ENCODE peak calls at places on chromosomes 12 and 14, in eight cellular contexts. T, F, Y, J, D, X, N and Q are unnamed samples.

GRCh38 chr12:81084848-81085350 is 7.0 kb downstream of the ACSS3 start:
- DNase-seq in F (no peak), X (no peak), D (no peak), Y (no peak), J (no peak), T (no peak), N (no peak), Q (no peak)

GRCh38 chr14:59771577-59771976 is 99.0 kb downstream of the RTN1 start:
- DNase-seq in J (peak), T (no peak), X (no peak), D (peak), F (no peak), N (no peak), Y (no peak), Q (no peak)

GRCh38 chr14:96852823-96853422 is 55.7 kb downstream of the VRK1 start:
- DNase-seq in D (peak), J (peak), Y (peak), N (no peak), T (peak), F (no peak), X (peak), Q (no peak)

GRCh38 chr12:114692558-114693531 is 8.9 kb upstream of the TBX3 start:
- DNase-seq in N (no peak), D (no peak), F (no peak), X (no peak), Y (no peak), T (peak), J (no peak), Q (no peak)

GRCh38 chr14:88831285-88831684 is 6.8 kb downstream of the TTC8 start:
- DNase-seq in J (peak), N (no peak), F (no peak), Y (peak), T (no peak), X (no peak), D (peak), Q (no peak)

GRCh38 chr12:8662592-8662991 is at the start of gene MFAP5:
- DNase-seq in N (no peak), J (peak), X (no peak), Y (no peak), D (peak), F (peak), T (peak), Q (no peak)

GRCh38 chr12:28550757-28551381 is 360.6 kb downstream of the CCDC91 start:
- DNase-seq in F (no peak), D (peak), J (peak), T (no peak), X (no peak), N (no peak), Y (peak), Q (no peak)

GRCh38 chr12:130590685-130591084 is 125.4 kb downstream of the RIMBP2 start:
- DNase-seq in J (no peak), T (no peak), N (no peak), F (no peak), D (no peak), X (no peak), Y (no peak), Q (no peak)

GRCh38 chr12:104958946-104959841 is 1.1 kb upstream of the SLC41A2 start:
- DNase-seq in J (peak), T (peak), N (no peak), D (no peak), Y (no peak), X (no peak), F (no peak), Q (no peak)

GRCh38 chr14:58104808-58105207 is 47.2 kb downstream of the ARMH4 start:
- DNase-seq in X (no peak), D (peak), T (no peak), J (peak), Y (no peak), F (no peak), N (no peak), Q (no peak)

GRCh38 chr12:25322918-25323773 is 72.4 kb upstream of the KRAS start:
- DNase-seq in F (no peak), Y (no peak), N (no peak), X (no peak), D (no peak), T (no peak), J (peak), Q (no peak)

GRCh38 chr14:96799489-96800056 is 2.4 kb downstream of the VRK1 start:
- DNase-seq in F (no peak), D (no peak), X (no peak), J (no peak), Y (no peak), N (no peak), T (no peak), Q (no peak)

GRCh38 chr14:79749051-79749450 is 462.3 kb downstream of the DIO2 start:
- DNase-seq in N (no peak), J (no peak), F (no peak), X (no peak), D (no peak), Y (no peak), T (no peak), Q (no peak)

GRCh38 chr14:69616408-69616773 is 5.0 kb downstream of the SUSD6 start:
- DNase-seq in J (no peak), D (no peak), T (no peak), F (no peak), Y (no peak), X (no peak), N (no peak), Q (no peak)

GRCh38 chr12:90211017-90211416 is 502.4 kb upstream of the ATP2B1 start:
- DNase-seq in J (peak), T (no peak), N (no peak), X (no peak), D (peak), F (no peak), Y (no peak), Q (no peak)

GRCh38 chr12:104480826-104481457 is 24.2 kb downstream of the CHST11 start:
- DNase-seq in D (no peak), F (peak), J (peak), N (peak), X (no peak), T (no peak), Y (peak), Q (peak)

GRCh38 chr14:22314183-22314820 is 274.7 kb downstream of the DAD1 start:
- DNase-seq in Y (peak), X (peak), D (no peak), J (peak), F (no peak), T (peak), N (no peak), Q (no peak)

GRCh38 chr14:23057757-23058653 is 685 bp upstream of the CDH24 start:
- DNase-seq in F (peak), T (peak), X (peak), D (no peak), Y (peak), J (peak), N (peak), Q (peak)

GRCh38 chr12:92324849-92325500 is 179.3 kb upstream of the BTG1 start:
- DNase-seq in D (no peak), J (no peak), F (no peak), X (no peak), N (no peak), Y (no peak), T (no peak), Q (no peak)

GRCh38 chr12:16955083-16955657 is 349.2 kb upstream of the LMO3 start:
- DNase-seq in T (no peak), F (no peak), X (no peak), N (no peak), D (no peak), Y (no peak), J (no peak), Q (no peak)

GRCh38 chr14:93954900-93955891 is 21.2 kb downstream of the ASB2 start:
- DNase-seq in D (no peak), T (no peak), J (no peak), F (no peak), Y (no peak), X (peak), N (no peak), Q (peak)

GRCh38 chr14:98955741-98956070 is 316.3 kb downstream of the BCL11B start:
- DNase-seq in F (no peak), T (no peak), X (no peak), N (no peak), J (no peak), Y (no peak), D (no peak), Q (no peak)

GRCh38 chr12:19200261-19200660 is 70.7 kb downstream of the PLEKHA5 start:
- DNase-seq in F (no peak), T (no peak), X (no peak), Y (no peak), J (peak), N (no peak), D (no peak), Q (no peak)

GRCh38 chr14:68384881-68385280 is 408.0 kb downstream of the ZFP36L1 start:
- DNase-seq in X (no peak), J (no peak), F (no peak), D (no peak), T (no peak), N (no peak), Y (no peak), Q (no peak)

GRCh38 chr12:45988259-45988658 is 2.1 kb downstream of the SCAF11 start:
- DNase-seq in X (no peak), N (no peak), D (no peak), J (no peak), Y (no peak), F (no peak), T (no peak), Q (no peak)

GRCh38 chr14:88981948-88982347 is 157.5 kb downstream of the TTC8 start:
- DNase-seq in F (no peak), N (no peak), J (no peak), T (no peak), Y (no peak), X (no peak), D (no peak), Q (no peak)

GRCh38 chr14:61584258-61584657 is 111.1 kb upstream of the HIF1A start:
- DNase-seq in N (no peak), Y (no peak), T (no peak), X (no peak), J (peak), F (no peak), D (no peak), Q (no peak)

GRCh38 chr14:49497725-49498348 is 88.3 kb downstream of the RPS29 start:
- DNase-seq in Y (peak), T (peak), N (no peak), D (peak), J (peak), F (no peak), X (peak), Q (no peak)

GRCh38 chr14:51018521-51018920 is 74.2 kb upstream of the PYGL start:
- DNase-seq in F (no peak), D (no peak), N (no peak), Y (no peak), J (no peak), T (no peak), X (no peak), Q (no peak)

GRCh38 chr12:105716621-105717020 is 386.1 kb downstream of the C12orf75 start:
- DNase-seq in X (no peak), F (no peak), T (no peak), Y (no peak), N (no peak), J (no peak), D (no peak), Q (no peak)

GRCh38 chr12:57718641-57719528 is 19.7 kb downstream of the AGAP2 start:
- DNase-seq in J (no peak), T (no peak), Y (no peak), F (no peak), X (no peak), N (no peak), D (no peak), Q (no peak)

GRCh38 chr14:74863274-74863673 is 12.7 kb downstream of the PROX2 start:
- DNase-seq in Y (no peak), T (no peak), N (no peak), D (no peak), J (no peak), X (no peak), F (no peak), Q (peak)

GRCh38 chr12:15648564-15648963 is 140.6 kb downstream of the EPS8 start:
- DNase-seq in Y (no peak), D (no peak), N (no peak), J (no peak), F (no peak), T (no peak), X (no peak), Q (no peak)

GRCh38 chr12:124278389-124279101 is 16.3 kb upstream of the RFLNA start:
- DNase-seq in F (no peak), Y (no peak), J (no peak), X (no peak), T (no peak), D (no peak), N (peak), Q (no peak)

GRCh38 chr12:3034067-3034750 is 43.0 kb upstream of the TSPAN9 start:
- DNase-seq in N (peak), F (peak), T (peak), D (peak), J (peak), X (peak), Y (peak), Q (no peak)

GRCh38 chr14:51652168-51653095 is 722 bp downstream of the FRMD6 start:
- DNase-seq in X (no peak), Y (no peak), F (peak), T (peak), J (no peak), N (peak), D (no peak), Q (peak)

GRCh38 chr12:112847708-112848337 is 56.3 kb downstream of the RPH3A start:
- DNase-seq in X (no peak), T (peak), D (no peak), F (no peak), N (no peak), J (no peak), Y (no peak), Q (no peak)
- H3K4me3 ChIP-seq in X (no peak), T (peak), D (no peak), F (no peak), N (no peak), J (no peak), Y (no peak), Q (no peak)

GRCh38 chr14:105889666-105890473 is 363.5 kb downstream of the TMEM121 start:
- DNase-seq in D (no peak), Y (no peak), X (no peak), N (no peak), F (peak), J (no peak), T (no peak), Q (peak)

GRCh38 chr14:105894125-105894977 is 368.0 kb downstream of the TMEM121 start:
- DNase-seq in T (no peak), J (no peak), N (no peak), D (no peak), F (peak), Y (no peak), X (no peak), Q (peak)

GRCh38 chr14:105890474-105891220 is 364.3 kb downstream of the TMEM121 start:
- DNase-seq in F (peak), D (no peak), T (no peak), X (no peak), J (no peak), Y (no peak), N (no peak), Q (peak)

GRCh38 chr14:105891221-105891602 is 364.8 kb downstream of the TMEM121 start:
- DNase-seq in Y (no peak), D (no peak), T (no peak), N (peak), F (peak), J (no peak), X (no peak), Q (peak)

DNA sequence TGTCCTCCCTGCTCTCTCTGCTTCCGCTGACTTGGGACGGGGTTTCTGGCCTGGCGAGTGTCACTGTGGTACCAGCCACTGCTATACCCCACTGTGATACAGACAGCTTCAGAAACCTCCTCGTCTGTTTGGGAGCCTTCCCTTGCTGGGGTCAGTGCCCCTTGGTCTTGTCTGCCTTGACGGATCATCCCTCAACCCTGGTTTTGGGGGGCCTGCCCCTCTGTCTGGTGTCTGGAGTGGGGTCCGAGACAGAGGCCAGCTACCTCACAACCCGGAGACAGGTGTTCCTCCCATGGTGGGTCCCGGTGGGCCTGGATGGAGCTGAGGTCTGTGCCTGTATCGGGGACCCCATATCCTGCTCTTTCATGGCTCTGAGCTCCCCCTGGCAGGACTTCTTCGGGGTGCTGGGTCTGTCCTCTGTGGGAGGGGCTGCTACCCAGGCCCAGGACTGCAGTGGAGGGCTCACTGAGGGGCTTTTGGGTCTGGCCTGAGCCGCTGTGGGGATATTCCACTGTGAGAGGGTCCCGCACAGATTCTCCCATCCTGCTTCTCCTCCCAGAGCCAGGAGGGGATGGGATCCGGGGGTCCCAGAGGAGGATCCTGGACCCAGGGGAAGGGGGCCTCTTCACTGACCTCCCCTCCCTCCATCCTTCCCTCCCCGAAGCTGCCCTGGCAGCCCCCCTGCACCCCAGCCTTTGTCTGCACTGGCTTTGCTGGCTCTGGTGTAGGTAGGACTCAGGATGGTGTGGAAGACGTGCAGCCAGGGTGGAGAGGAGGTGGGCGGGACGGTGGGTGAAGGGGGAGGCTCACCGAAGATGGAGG is 365.5 kb downstream of the TMEM121 start:
- DNase-seq in X (no peak), T (no peak), F (peak), J (no peak), N (peak), Y (no peak), D (no peak), Q (peak)
- H3K4me3 ChIP-seq in X (no peak), T (no peak), F (no peak), J (no peak), N (no peak), Y (no peak), D (no peak), Q (no peak)

DNA sequence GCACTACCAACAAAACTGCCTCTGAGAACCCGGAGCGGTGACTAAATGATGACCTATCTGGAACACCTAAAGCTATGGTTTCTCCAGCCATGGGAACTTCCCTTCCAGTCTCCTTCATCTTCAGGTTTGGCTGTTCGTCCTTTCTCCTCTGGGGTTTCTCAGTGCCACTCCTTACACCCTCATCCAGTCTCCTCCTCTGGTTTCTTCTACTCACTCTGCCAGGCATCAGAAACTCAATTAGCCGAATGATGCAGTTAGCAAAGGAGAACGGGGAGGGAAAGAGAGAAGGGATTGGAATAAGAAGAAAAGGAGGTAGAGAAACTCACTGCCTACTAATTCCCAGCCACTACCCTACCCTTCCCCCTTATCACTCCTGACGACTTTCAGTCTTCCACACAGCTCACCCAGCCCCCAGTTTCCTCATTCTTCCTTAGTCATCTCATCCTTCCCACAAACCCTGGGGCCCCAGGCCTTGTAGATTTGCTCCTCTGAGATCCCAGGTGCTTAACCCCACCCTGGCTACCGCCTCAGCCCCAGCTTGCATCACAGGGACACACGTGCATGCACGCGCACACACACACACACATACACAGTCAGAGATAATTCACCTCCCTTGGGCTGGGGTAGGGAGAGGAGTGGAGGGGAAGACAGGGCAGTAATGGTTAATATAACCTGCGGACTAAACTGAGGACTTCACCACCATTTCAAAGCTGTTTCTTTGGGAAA is 13.0 kb downstream of the FGD6 start:
- DNase-seq in T (peak), Y (peak), J (peak), N (peak), F (no peak), D (peak), X (no peak), Q (peak)
- H3K4me3 ChIP-seq in T (peak), Y (peak), J (peak), N (no peak), F (no peak), D (no peak), X (no peak), Q (no peak)

GRCh38 chr14:64765740-64766302 is 61.6 kb downstream of the PLEKHG3 start:
- DNase-seq in J (no peak), Y (no peak), N (no peak), D (no peak), F (no peak), X (no peak), T (no peak), Q (no peak)

GRCh38 chr14:64763089-64763782 is 59.0 kb downstream of the PLEKHG3 start:
- DNase-seq in Y (no peak), D (no peak), F (no peak), J (no peak), T (no peak), X (no peak), N (no peak), Q (peak)

GRCh38 chr14:64766430-64767151 is 62.4 kb downstream of the PLEKHG3 start:
- DNase-seq in F (no peak), Y (no peak), D (no peak), T (peak), N (no peak), X (peak), J (no peak), Q (no peak)

GRCh38 chr14:64763801-64764511 is 59.7 kb downstream of the PLEKHG3 start:
- DNase-seq in T (peak), X (no peak), Y (no peak), N (no peak), F (no peak), D (peak), J (peak), Q (peak)

GRCh38 chr14:64764641-64765520 is 60.7 kb downstream of the PLEKHG3 start:
- DNase-seq in J (peak), N (peak), T (peak), D (no peak), X (peak), Y (peak), F (peak), Q (peak)
- H3K4me3 ChIP-seq in J (peak), N (peak), T (peak), D (peak), X (no peak), Y (no peak), F (no peak), Q (no peak)

DNA sequence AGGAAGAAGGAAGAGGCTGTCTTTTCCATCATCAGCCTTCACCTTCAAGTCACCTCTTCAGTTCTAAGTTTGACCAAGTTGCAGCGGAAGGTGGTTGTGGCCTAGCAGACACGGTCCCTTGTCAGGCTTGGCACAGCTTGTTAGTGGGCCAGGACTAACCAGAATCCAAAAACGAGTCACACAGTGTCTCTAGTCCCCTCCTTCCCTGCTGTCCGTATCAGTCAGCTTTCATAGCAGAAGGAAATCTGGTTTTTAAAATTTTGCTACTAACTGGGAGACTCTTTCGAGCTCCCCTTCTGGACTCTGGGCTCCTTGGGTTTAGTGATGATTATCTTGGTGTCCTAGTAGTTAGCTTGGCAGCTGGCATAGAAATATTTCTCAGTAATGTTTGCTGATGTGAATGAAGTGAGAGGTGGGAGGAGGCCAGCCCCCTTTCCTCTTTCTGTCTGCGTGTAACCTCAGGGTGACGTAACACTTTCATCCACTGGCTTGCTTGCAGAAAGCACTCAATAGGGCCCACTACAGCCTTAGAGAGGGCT is 3.8 kb downstream of the ETV6 start:
- DNase-seq in J (peak), X (no peak), T (no peak), Y (no peak), F (no peak), N (no peak), D (no peak), Q (no peak)
- H3K4me3 ChIP-seq in J (no peak), X (peak), T (no peak), Y (no peak), F (peak), N (peak), D (no peak), Q (peak)

GRCh38 chr14:64220466-64220865 is 73.7 kb downstream of the ESR2 start:
- DNase-seq in F (peak), D (no peak), X (no peak), N (no peak), J (peak), Y (no peak), T (no peak), Q (no peak)
- H3K4me3 ChIP-seq in F (no peak), D (no peak), X (no peak), N (no peak), J (no peak), Y (no peak), T (no peak), Q (no peak)